ENCODE peak calls at places on chromosomes 13 and 19, in eight cellular contexts. J is H54, Y is D341Med, U is endodermal cell, H is AG09319, R is stomach, C is COR-L47, F is T47D. Z is an unnamed sample.

GRCh38 chr13:113586661-113587479 is 2.3 kb downstream of the TFDP1 start:
- DNase-seq in J (no peak), Y (no peak), U (peak; percentile 30), H (no peak), R (peak; percentile 21), C (no peak), F (no peak), Z (no peak)

GRCh38 chr13:27132538-27132937 is 39.1 kb downstream of the USP12 start:
- DNase-seq in J (no peak), Y (no peak), U (no peak), H (no peak), R (no peak), C (no peak), F (no peak), Z (no peak)

GRCh38 chr19:55081773-55082022 is 6.0 kb downstream of the EPS8L1 start:
- DNase-seq in J (no peak), Y (no peak), U (no peak), H (no peak), R (no peak), C (no peak), F (no peak), Z (no peak)

GRCh38 chr13:52665325-52665724 is 12.7 kb downstream of the SUGT1 start:
- DNase-seq in J (no peak), Y (no peak), U (no peak), H (no peak), R (no peak), C (no peak), F (peak; percentile 20), Z (peak; percentile 33)

GRCh38 chr19:48398329-48399235 is 5.1 kb downstream of the GRIN2D start:
- DNase-seq in J (no peak), Y (peak; percentile 93), U (peak; percentile 99), H (peak; percentile 41), R (peak; percentile 78), C (peak; percentile 78), F (no peak), Z (peak; percentile 82)

GRCh38 chr13:32940601-32941000 is 75.6 kb upstream of the KL start:
- DNase-seq in J (no peak), Y (no peak), U (no peak), H (no peak), R (no peak), C (no peak), F (no peak), Z (peak; percentile 53)

GRCh38 chr13:106498571-106498970 is 36.9 kb downstream of the EFNB2 start:
- DNase-seq in J (no peak), Y (no peak), U (no peak), H (no peak), R (no peak), C (no peak), F (no peak), Z (no peak)

GRCh38 chr19:50172726-50173125 is 9.6 kb upstream of the IZUMO2 start:
- DNase-seq in J (no peak), Y (no peak), U (no peak), H (no peak), R (no peak), C (no peak), F (no peak), Z (no peak)

GRCh38 chr19:45187421-45188100 is 9.0 kb downstream of the BLOC1S3 start:
- DNase-seq in J (no peak), Y (peak; percentile 73), U (peak; percentile 81), H (no peak), R (no peak), C (peak; percentile 15), F (peak; percentile 41), Z (no peak)

GRCh38 chr13:46604226-46604968 is 51.4 kb downstream of the LRCH1 start:
- DNase-seq in J (no peak), Y (no peak), U (no peak), H (no peak), R (no peak), C (no peak), F (no peak), Z (no peak)

GRCh38 chr19:38543286-38543806 is 74.4 kb downstream of the MAP4K1 start:
- DNase-seq in J (no peak), Y (no peak), U (no peak), H (no peak), R (no peak), C (no peak), F (no peak), Z (no peak)

GRCh38 chr13:113854238-113855011 is 9.5 kb downstream of the GAS6 start:
- DNase-seq in J (no peak), Y (peak; percentile 19), U (peak; percentile 54), H (no peak), R (no peak), C (no peak), F (no peak), Z (peak; percentile 72)

GRCh38 chr19:51531349-51532315 is at the start of gene SIGLEC6:
- DNase-seq in J (no peak), Y (no peak), U (peak; percentile 53), H (no peak), R (peak; percentile 37), C (no peak), F (no peak), Z (no peak)

GRCh38 chr13:113078895-113079720 is 26.5 kb upstream of the F7 start:
- DNase-seq in J (no peak), Y (no peak), U (no peak), H (no peak), R (no peak), C (no peak), F (no peak), Z (no peak)